ENCODE peak calls at places on chromosomes 11 and 22, in ten cellular contexts. S is astrocyte of the spinal cord, W is AG04450, C is GM12878, G is tibial artery, X is brain microvascular endothelial cell, R is PC-3, L is cardiac muscle cell, K is spleen, M is prostate gland. H is an unnamed sample.

GRCh38 chr22:22835892-22836291 is 51.7 kb upstream of the IGLL5 start:
- DNase-seq in S (no peak), W (no peak), C (no peak), G (no peak), X (no peak), R (no peak), L (no peak), K (no peak), M (no peak), H (no peak)

GRCh38 chr11:20373568-20374209 is 10.2 kb downstream of the HTATIP2 start:
- DNase-seq in S (no peak), W (no peak), C (no peak), G (no peak), X (no peak), R (peak; percentile 11), L (no peak), K (no peak), M (no peak), H (no peak)

GRCh38 chr11:78202733-78203167 is 14.0 kb downstream of the USP35 start:
- DNase-seq in S (no peak), W (no peak), C (no peak), G (no peak), X (no peak), R (no peak), L (no peak), K (peak; percentile 14), M (no peak), H (no peak)

GRCh38 chr22:31646186-31647019 is 15.6 kb downstream of the PISD start:
- DNase-seq in S (peak; percentile 95), W (peak; percentile 96), C (no peak), G (no peak), X (peak; percentile 97), R (peak; percentile 72), L (peak; percentile 91), K (no peak), M (no peak), H (peak; percentile 91)

GRCh38 chr22:33255781-33256180 is 197.6 kb upstream of the SYN3 start:
- DNase-seq in S (no peak), W (no peak), C (no peak), G (no peak), X (no peak), R (no peak), L (no peak), K (no peak), M (no peak), H (no peak)

GRCh38 chr22:42670921-42671709 is 21.9 kb upstream of the CYB5R3 start:
- DNase-seq in S (no peak), W (no peak), C (no peak), G (no peak), X (peak; percentile 15), R (peak; percentile 44), L (peak; percentile 50), K (no peak), M (no peak), H (no peak)

GRCh38 chr11:11243790-11244469 is 109.1 kb downstream of the CSNK2A3 start:
- DNase-seq in S (peak; percentile 12), W (no peak), C (no peak), G (no peak), X (peak; percentile 16), R (no peak), L (peak; percentile 20), K (no peak), M (no peak), H (no peak)

GRCh38 chr11:45667929-45668680 is 2.7 kb upstream of the CHST1 start:
- DNase-seq in S (no peak), W (no peak), C (no peak), G (no peak), X (no peak), R (no peak), L (no peak), K (no peak), M (no peak), H (no peak)

GRCh38 chr22:41775976-41776375 is 24.5 kb upstream of the CCDC134 start:
- DNase-seq in S (no peak), W (no peak), C (no peak), G (no peak), X (no peak), R (no peak), L (peak; percentile 6), K (peak; percentile 24), M (no peak), H (no peak)

GRCh38 chr11:131624526-131624925 is 254.1 kb downstream of the NTM start:
- DNase-seq in S (peak; percentile 32), W (no peak), C (no peak), G (no peak), X (no peak), R (no peak), L (no peak), K (no peak), M (no peak), H (no peak)

GRCh38 chr22:40491990-40492631 is 121.7 kb downstream of the SGSM3 start:
- DNase-seq in S (peak; percentile 43), W (no peak), C (peak; percentile 95), G (no peak), X (peak; percentile 23), R (no peak), L (peak; percentile 77), K (no peak), M (no peak), H (peak; percentile 75)

GRCh38 chr11:6298605-6299004 is 21.7 kb downstream of the CAVIN3 start:
- DNase-seq in S (no peak), W (no peak), C (no peak), G (no peak), X (no peak), R (peak; percentile 60), L (peak; percentile 45), K (no peak), M (no peak), H (peak; percentile 25)

GRCh38 chr11:94525933-94526332 is 13.7 kb downstream of the C11orf97 start:
- DNase-seq in S (peak; percentile 46), W (no peak), C (no peak), G (no peak), X (peak; percentile 65), R (peak; percentile 48), L (peak; percentile 90), K (peak; percentile 76), M (peak; percentile 66), H (peak; percentile 79)

GRCh38 chr22:42895087-42895486 is 38.0 kb upstream of the ARFGAP3 start:
- DNase-seq in S (no peak), W (no peak), C (peak; percentile 76), G (no peak), X (no peak), R (no peak), L (no peak), K (no peak), M (no peak), H (no peak)

GRCh38 chr11:87804176-87804575 is 371.1 kb downstream of the RAB38 start:
- DNase-seq in S (no peak), W (no peak), C (no peak), G (no peak), X (no peak), R (no peak), L (no peak), K (no peak), M (no peak), H (no peak)

GRCh38 chr22:22936190-22936914 is 48.7 kb downstream of the IGLL5 start:
- DNase-seq in S (no peak), W (no peak), C (no peak), G (no peak), X (no peak), R (no peak), L (no peak), K (no peak), M (no peak), H (no peak)

GRCh38 chr22:17786435-17787158 is 12.3 kb upstream of the BID start:
- DNase-seq in S (peak; percentile 49), W (no peak), C (no peak), G (no peak), X (no peak), R (no peak), L (peak; percentile 32), K (no peak), M (no peak), H (peak; percentile 23)

GRCh38 chr22:39954584-39955055 is 5.6 kb upstream of the TMA7B start:
- DNase-seq in S (peak; percentile 97), W (peak; percentile 86), C (no peak), G (no peak), X (peak; percentile 89), R (peak; percentile 24), L (peak; percentile 96), K (no peak), M (no peak), H (peak; percentile 73)

GRCh38 chr11:13011366-13012036 is 2.4 kb downstream of the RASSF10 start:
- DNase-seq in S (no peak), W (no peak), C (no peak), G (no peak), X (no peak), R (no peak), L (no peak), K (no peak), M (no peak), H (no peak)
- H3K4me3 ChIP-seq in S (no peak overlapping the region), W (no peak overlapping the region), C (no peak overlapping the region), G (no peak overlapping the region), X (no peak overlapping the region), R (no peak overlapping the region), L (peak overlapping the region; percentile 25), K (no peak overlapping the region), M (no peak overlapping the region), H (no peak overlapping the region)

DNA sequence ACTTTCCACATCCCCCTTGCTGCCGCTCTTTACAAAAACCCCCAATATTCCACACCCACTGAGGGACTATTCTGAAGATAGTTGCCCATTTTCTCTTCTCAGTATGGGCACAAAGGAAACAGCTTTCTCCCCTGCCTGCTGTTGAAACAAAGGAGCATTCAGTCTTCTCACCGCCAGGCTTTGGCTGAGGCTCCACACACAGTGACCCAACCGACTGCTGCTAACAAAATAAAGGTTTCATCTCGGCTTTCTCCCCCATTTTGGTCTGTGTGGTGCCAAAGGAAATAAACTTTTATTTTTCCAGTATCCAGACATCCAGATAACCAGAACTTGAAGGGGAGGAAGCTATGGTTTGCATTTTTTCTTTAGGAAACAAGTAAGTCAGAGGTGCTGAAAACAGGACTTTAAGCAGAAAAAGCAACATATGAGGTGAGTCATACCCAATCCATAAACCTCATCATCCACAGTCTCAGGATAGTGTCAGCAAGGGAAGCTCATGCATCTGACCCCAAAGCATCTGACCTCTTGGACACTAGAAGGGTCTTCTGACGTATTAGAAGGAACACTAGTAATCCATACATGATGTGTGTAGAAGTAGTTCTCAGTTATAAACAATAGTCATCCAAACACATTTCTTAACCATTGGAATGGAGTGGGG is 6.4 kb downstream of the CLMP start:
- DNase-seq in S (peak; percentile 89), W (peak; percentile 91), C (no peak), G (no peak), X (peak; percentile 66), R (peak; percentile 61), L (peak; percentile 93), K (no peak), M (no peak), H (peak; percentile 88)
- TF ChIP-seq CTCF in S (peak; percentile 9), W (peak; percentile 27), C (no peak), G (no peak), X (peak; percentile 44), R (no peak), L (peak; percentile 30), K (no peak), M (no peak), H (peak; percentile 57)

GRCh38 chr11:3853935-3854659 is 1.4 kb upstream of the STIM1 start:
- DNase-seq in S (no peak), W (no peak), C (peak; percentile 86), G (no peak), X (no peak), R (no peak), L (no peak), K (peak; percentile 90), M (peak; percentile 41), H (no peak)
- H3K4me3 ChIP-seq in S (no peak overlapping the region), W (no peak overlapping the region), C (peak overlapping the region; percentile 57), G (no peak overlapping the region), X (no peak overlapping the region), R (peak overlapping the region; percentile 93), L (no peak overlapping the region), K (peak overlapping the region; percentile 92), M (no peak overlapping the region), H (no peak overlapping the region)

GRCh38 chr11:86489442-86489841 is 114.8 kb downstream of the CCDC81 start:
- DNase-seq in S (no peak), W (no peak), C (no peak), G (no peak), X (no peak), R (no peak), L (no peak), K (no peak), M (no peak), H (no peak)
- TF ChIP-seq CTCF in S (no peak), W (no peak), C (no peak), G (no peak), X (no peak), R (no peak), L (no peak), K (no peak), M (no peak), H (no peak)

H was measured in fibroblast of the aortic adventitia.